ENCODE peak calls at places on chromosomes 5 and 9, in four cellular contexts. F is HCT116, V is stomach, U is transverse colon. Y is an unnamed sample.

GRCh38 chr5:102865510-102866314 is 110.6 kb downstream of the PAM start:
- DNase-seq in F (peak), V (peak), U (peak), Y (peak)

GRCh38 chr5:131514316-131515275 is 120.4 kb downstream of the RAPGEF6 start:
- DNase-seq in F (no peak), V (no peak), U (no peak), Y (no peak)

GRCh38 chr9:128412120-128412790 is 8.4 kb upstream of the CERCAM start:
- DNase-seq in F (no peak), V (peak), U (peak), Y (peak)

GRCh38 chr5:168031614-168032013 is 259.8 kb upstream of the WWC1 start:
- DNase-seq in F (no peak), V (no peak), U (no peak), Y (no peak)

GRCh38 chr5:149841844-149842793 is 102.5 kb downstream of the PDE6A start:
- DNase-seq in F (no peak), V (no peak), U (no peak), Y (no peak)

GRCh38 chr9:125908138-125908537 is 161.0 kb downstream of the PBX3 start:
- DNase-seq in F (no peak), V (no peak), U (no peak), Y (no peak)

GRCh38 chr5:13831236-13831810 is 113.2 kb downstream of the DNAH5 start:
- DNase-seq in F (no peak), V (no peak), U (no peak), Y (no peak)

GRCh38 chr9:70415476-70415875 is 1.0 kb upstream of the KLF9 start:
- DNase-seq in F (no peak), V (no peak), U (no peak), Y (no peak)

GRCh38 chr9:124018731-124019697 is 7.4 kb downstream of the LHX2 start:
- DNase-seq in F (no peak), V (no peak), U (no peak), Y (no peak)

GRCh38 chr9:69380811-69381210 is 55.8 kb downstream of the ENTREP1 start:
- DNase-seq in F (no peak), V (no peak), U (no peak), Y (no peak)

GRCh38 chr5:36701085-36701691 is 94.8 kb downstream of the SLC1A3 start:
- DNase-seq in F (no peak), V (no peak), U (no peak), Y (peak)

GRCh38 chr5:6483880-6484382 is 35.3 kb downstream of the UBE2QL1 start:
- DNase-seq in F (no peak), V (peak), U (peak), Y (peak)

GRCh38 chr9:93205045-93205768 is 21.3 kb downstream of the WNK2 start:
- DNase-seq in F (no peak), V (peak), U (no peak), Y (no peak)

GRCh38 chr9:99150456-99151171 is 45.7 kb downstream of the TGFBR1 start:
- DNase-seq in F (no peak), V (no peak), U (no peak), Y (no peak)

DNA sequence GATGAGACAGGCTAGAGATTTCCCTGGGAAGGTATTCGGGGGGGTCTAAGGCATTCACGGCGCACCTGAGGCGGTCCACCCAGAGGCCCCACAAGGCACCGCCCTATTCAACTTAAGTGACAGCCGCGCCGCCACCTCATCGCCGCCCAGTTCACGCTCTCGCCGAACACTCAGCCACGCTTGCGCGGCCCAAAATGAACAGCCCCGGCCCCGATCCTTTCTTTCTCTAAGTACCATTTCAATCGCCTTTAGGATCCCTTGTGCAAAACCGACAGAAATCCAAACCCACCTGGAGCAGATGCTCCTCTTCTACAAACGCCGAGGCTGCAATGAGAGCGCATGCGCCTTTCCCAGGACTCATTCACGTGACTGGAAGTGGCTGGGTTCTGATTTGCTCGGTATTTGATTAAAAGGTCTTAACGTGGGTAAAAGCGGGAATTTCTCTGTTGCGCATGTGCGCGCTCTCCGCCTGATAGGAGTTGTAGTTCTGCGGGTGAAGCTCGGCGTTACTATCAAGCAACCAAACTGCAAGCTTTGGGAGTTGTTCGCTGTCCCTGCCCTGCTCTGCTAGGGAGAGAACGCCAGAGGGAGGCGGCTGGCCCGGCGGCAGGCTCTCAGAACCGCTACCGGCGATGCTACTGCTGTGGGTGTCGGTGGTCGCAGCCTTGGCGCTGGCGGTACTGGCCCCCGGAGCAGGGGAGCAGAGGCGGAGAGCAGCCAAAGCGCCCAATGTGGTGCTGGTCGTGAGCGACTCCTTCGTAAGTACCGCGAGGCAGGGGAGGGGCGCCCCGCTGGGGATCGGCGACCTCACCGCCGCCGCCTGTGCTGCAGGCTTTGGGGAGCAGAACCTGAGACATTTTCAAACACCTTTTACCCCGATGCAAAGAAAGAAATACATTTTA is at the start of the genes ARSK and SKIC3:
- DNase-seq in F (peak), V (peak), U (peak), Y (peak)
- TF ChIP-seq POLR2A in F (peak), V (no peak), U (peak), Y (peak)

GRCh38 chr5:27652505-27652904 is 614.1 kb upstream of the CDH9 start:
- DNase-seq in F (no peak), V (no peak), U (no peak), Y (no peak)
- TF ChIP-seq POLR2AphosphoS5 in F (no peak), V (no peak), U (no peak), Y (no peak)

DNA sequence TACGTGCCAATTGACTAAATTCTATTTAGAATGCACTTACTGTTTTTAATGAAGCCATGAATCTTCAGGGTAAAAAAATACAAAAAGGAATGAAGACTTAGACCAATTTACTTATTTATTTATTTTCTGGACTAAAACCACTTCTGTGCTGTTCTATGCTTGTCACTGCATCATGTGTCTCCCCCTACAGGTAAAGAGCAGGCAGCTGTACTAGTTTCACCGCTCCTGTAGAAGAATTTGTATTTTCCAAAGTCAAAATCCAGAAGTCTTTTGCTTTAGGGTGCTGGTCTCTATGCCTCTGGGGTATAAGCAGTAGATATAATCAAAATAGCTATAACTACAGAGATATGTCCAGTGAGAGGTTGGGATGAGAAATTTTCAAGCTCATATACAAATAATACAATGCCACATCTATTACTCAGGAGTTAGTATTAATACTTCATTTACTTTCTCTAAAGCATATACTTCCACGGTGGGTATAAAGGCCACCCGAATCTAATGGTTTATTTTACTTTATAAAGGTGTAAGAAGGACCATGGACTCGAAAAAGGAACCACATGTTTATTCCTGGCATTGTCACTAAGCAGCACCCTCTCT is 591.5 kb downstream of the RAB3C start:
- DNase-seq in F (peak), V (no peak), U (no peak), Y (no peak)
- TF ChIP-seq POLR2A in F (no peak), V (no peak), U (no peak), Y (no peak)

GRCh38 chr5:37838933-37839341 is 904 bp downstream of the GDNF start:
- DNase-seq in F (no peak), V (no peak), U (no peak), Y (no peak)

GRCh38 chr5:37835400-37835973 is 4.4 kb downstream of the GDNF start:
- DNase-seq in F (no peak), V (no peak), U (no peak), Y (no peak)

GRCh38 chr5:37836173-37837100 is 3.4 kb downstream of the GDNF start:
- DNase-seq in F (no peak), V (no peak), U (no peak), Y (peak)

GRCh38 chr5:37838152-37838932 is 1.5 kb downstream of the GDNF start:
- DNase-seq in F (no peak), V (no peak), U (no peak), Y (peak)

DNA sequence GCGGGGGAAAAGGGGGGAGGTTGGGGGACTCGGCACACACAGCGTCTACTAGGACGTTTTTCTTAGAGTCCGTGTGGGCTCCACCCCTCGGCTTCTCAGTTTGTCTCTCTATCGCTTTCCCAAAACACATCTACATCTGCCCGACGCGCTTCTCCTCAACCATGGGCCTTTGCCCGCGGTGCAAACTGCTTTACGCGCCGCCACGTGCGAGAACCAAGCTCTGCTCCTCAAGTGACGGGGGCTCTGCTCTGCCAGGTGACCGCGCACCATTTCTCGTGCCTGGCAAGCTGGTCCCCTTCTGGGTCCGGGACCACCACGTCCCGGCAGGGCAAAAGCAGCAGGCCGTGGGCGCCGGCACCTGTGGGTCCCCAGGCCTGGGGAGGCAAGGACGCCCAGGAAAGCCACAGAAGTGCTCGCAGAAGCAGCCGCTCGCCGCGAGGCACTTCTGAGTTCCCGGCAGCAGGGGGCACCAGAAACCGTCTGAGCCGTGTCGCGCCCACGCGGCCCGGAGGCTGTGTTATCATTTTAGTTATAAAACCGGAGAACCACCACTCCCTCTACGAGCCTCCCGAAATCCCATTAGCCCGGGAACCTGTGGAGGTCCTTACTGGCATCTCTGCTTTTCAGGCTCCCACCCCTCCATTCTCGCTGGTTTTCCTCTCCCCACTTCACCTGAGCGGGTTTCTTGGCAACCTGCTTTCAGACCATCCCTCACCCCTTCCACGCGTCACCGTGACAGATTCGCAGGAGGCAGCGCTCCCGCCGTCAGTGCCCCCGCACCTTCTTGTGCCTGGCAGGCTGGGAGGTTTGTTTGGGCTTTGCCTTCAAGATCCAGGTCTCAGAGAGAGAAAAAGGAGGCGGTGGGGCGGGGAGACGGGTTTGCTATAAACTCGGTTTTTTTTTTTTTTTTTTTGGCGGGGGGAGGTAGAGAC is 2.5 kb downstream of the GDNF start:
- DNase-seq in F (peak), V (peak), U (peak), Y (peak)
- TF ChIP-seq POLR2AphosphoS5 in F (no peak), V (no peak), U (no peak), Y (no peak)

DNA sequence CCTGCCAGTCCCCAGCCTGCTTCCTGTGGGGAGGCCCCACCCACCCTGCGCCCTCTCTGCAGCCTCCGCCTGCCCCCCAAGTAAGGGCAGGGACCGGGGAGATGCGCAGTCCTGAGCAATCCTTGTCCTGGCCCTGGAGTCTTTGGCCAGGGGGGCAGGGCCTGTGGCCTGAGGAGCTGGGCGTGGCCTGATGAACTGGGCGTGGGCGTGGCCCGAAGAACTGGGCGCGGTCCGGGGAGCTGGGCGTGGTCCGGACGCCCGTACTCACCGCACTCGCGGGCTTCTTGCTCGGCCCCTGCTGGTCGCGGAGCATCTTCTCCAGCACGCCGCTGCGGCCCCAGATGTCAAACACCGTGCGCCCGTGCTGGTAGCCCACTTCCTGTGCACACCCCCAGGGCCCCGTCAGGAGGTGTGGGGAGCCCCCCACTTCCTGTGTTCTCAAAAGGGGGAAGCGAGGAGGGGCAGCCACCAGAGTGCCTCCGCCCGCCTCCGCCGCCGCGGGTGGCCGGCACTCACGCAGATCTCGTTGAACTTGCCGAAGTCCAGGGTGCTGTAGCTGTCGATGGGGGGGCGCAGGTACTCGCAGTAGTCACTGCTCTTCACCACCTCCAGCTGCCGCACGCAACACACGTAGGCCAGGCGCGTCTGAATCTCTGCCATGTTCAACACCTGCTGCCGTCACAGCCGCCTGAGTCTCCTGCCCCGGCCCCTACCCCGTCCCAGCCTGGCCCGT is 2.7 kb upstream of the NSMF start:
- DNase-seq in F (peak), V (peak), U (peak), Y (peak)
- TF ChIP-seq POLR2A in F (no peak), V (no peak), U (peak), Y (no peak)